ENCODE peak calls at places on chromosomes 1 and 21, in ten cellular contexts. One of them, this sample, is unnamed.

GRCh38 chr1:51946300-51946699 is 44.2 kb downstream of the RAB3B start:
- DNase-seq in T-helper 1 cell: no peak
- DNase-seq in HTR-8/SVneo: no peak
- DNase-seq in prostate gland: no peak
- DNase-seq in mucosa of gallbladder: no peak
- DNase-seq in activated naive CD8-positive, alpha-beta T cell treated with anti-CD3 and anti-CD28 coated beads, Interleukin-2, amount 50 U/mL, for 24 hours: no peak
- DNase-seq in GM13976: no peak
- DNase-seq in Caki2: no peak
- DNase-seq in tibial artery: no peak
- DNase-seq in left cardiac atrium: no peak
- DNase-seq in this sample: no peak

GRCh38 chr1:155322571-155322952 is 1.9 kb downstream of the RUSC1 start:
- DNase-seq in GM13976: peak; percentile 57
- DNase-seq in prostate gland: no peak
- DNase-seq in mucosa of gallbladder: no peak
- DNase-seq in T-helper 1 cell: no peak
- DNase-seq in activated naive CD8-positive, alpha-beta T cell treated with anti-CD3 and anti-CD28 coated beads, Interleukin-2, amount 50 U/mL, for 24 hours: no peak
- DNase-seq in left cardiac atrium: peak; percentile 48
- DNase-seq in HTR-8/SVneo: peak; percentile 19
- DNase-seq in Caki2: no peak
- DNase-seq in tibial artery: no peak
- DNase-seq in this sample: peak; percentile 28

GRCh38 chr1:236013330-236013729 is 51.6 kb downstream of the NID1 start:
- DNase-seq in prostate gland: no peak
- DNase-seq in GM13976: no peak
- DNase-seq in T-helper 1 cell: no peak
- DNase-seq in HTR-8/SVneo: no peak
- DNase-seq in left cardiac atrium: no peak
- DNase-seq in Caki2: no peak
- DNase-seq in activated naive CD8-positive, alpha-beta T cell treated with anti-CD3 and anti-CD28 coated beads, Interleukin-2, amount 50 U/mL, for 24 hours: no peak
- DNase-seq in tibial artery: no peak
- DNase-seq in mucosa of gallbladder: no peak
- DNase-seq in this sample: no peak

GRCh38 chr1:154955039-154955717 is 721 bp downstream of the PBXIP1 start:
- DNase-seq in T-helper 1 cell: peak; percentile 97
- DNase-seq in GM13976: peak; percentile 70
- DNase-seq in Caki2: peak; percentile 49
- DNase-seq in left cardiac atrium: peak; percentile 49
- DNase-seq in activated naive CD8-positive, alpha-beta T cell treated with anti-CD3 and anti-CD28 coated beads, Interleukin-2, amount 50 U/mL, for 24 hours: peak; percentile 75
- DNase-seq in mucosa of gallbladder: peak; percentile 77
- DNase-seq in HTR-8/SVneo: no peak
- DNase-seq in prostate gland: no peak
- DNase-seq in tibial artery: peak; percentile 55
- DNase-seq in this sample: peak; percentile 70

GRCh38 chr1:113946112-113946511 is 17.0 kb downstream of the HIPK1 start:
- DNase-seq in Caki2: no peak
- DNase-seq in activated naive CD8-positive, alpha-beta T cell treated with anti-CD3 and anti-CD28 coated beads, Interleukin-2, amount 50 U/mL, for 24 hours: no peak
- DNase-seq in tibial artery: no peak
- DNase-seq in T-helper 1 cell: no peak
- DNase-seq in left cardiac atrium: no peak
- DNase-seq in HTR-8/SVneo: no peak
- DNase-seq in prostate gland: no peak
- DNase-seq in GM13976: no peak
- DNase-seq in mucosa of gallbladder: no peak
- DNase-seq in this sample: no peak

GRCh38 chr1:206834711-206835110 is 30.7 kb upstream of the IL20 start:
- DNase-seq in GM13976: no peak
- DNase-seq in tibial artery: peak; percentile 30
- DNase-seq in T-helper 1 cell: no peak
- DNase-seq in left cardiac atrium: peak; percentile 35
- DNase-seq in activated naive CD8-positive, alpha-beta T cell treated with anti-CD3 and anti-CD28 coated beads, Interleukin-2, amount 50 U/mL, for 24 hours: no peak
- DNase-seq in mucosa of gallbladder: no peak
- DNase-seq in prostate gland: no peak
- DNase-seq in HTR-8/SVneo: no peak
- DNase-seq in Caki2: no peak
- DNase-seq in this sample: peak; percentile 19

GRCh38 chr21:42317341-42317741 is 2.1 kb upstream of the TFF3 start:
- DNase-seq in activated naive CD8-positive, alpha-beta T cell treated with anti-CD3 and anti-CD28 coated beads, Interleukin-2, amount 50 U/mL, for 24 hours: no peak
- DNase-seq in HTR-8/SVneo: no peak
- DNase-seq in T-helper 1 cell: no peak
- DNase-seq in tibial artery: no peak
- DNase-seq in mucosa of gallbladder: no peak
- DNase-seq in left cardiac atrium: no peak
- DNase-seq in Caki2: no peak
- DNase-seq in prostate gland: no peak
- DNase-seq in GM13976: no peak
- DNase-seq in this sample: no peak

GRCh38 chr1:7960165-7960564 is 1.3 kb upstream of the PARK7 start:
- DNase-seq in left cardiac atrium: no peak
- DNase-seq in mucosa of gallbladder: no peak
- DNase-seq in HTR-8/SVneo: no peak
- DNase-seq in prostate gland: no peak
- DNase-seq in GM13976: no peak
- DNase-seq in activated naive CD8-positive, alpha-beta T cell treated with anti-CD3 and anti-CD28 coated beads, Interleukin-2, amount 50 U/mL, for 24 hours: no peak
- DNase-seq in T-helper 1 cell: no peak
- DNase-seq in Caki2: no peak
- DNase-seq in tibial artery: no peak
- DNase-seq in this sample: no peak

GRCh38 chr1:246837418-246838117 is 94.2 kb downstream of the AHCTF1 start:
- DNase-seq in mucosa of gallbladder: no peak
- DNase-seq in tibial artery: no peak
- DNase-seq in HTR-8/SVneo: no peak
- DNase-seq in Caki2: no peak
- DNase-seq in activated naive CD8-positive, alpha-beta T cell treated with anti-CD3 and anti-CD28 coated beads, Interleukin-2, amount 50 U/mL, for 24 hours: no peak
- DNase-seq in GM13976: no peak
- DNase-seq in left cardiac atrium: no peak
- DNase-seq in prostate gland: no peak
- DNase-seq in T-helper 1 cell: no peak
- DNase-seq in this sample: no peak

GRCh38 chr1:180170569-180170968 is 15.9 kb downstream of the QSOX1 start:
- DNase-seq in activated naive CD8-positive, alpha-beta T cell treated with anti-CD3 and anti-CD28 coated beads, Interleukin-2, amount 50 U/mL, for 24 hours: no peak
- DNase-seq in left cardiac atrium: no peak
- DNase-seq in Caki2: no peak
- DNase-seq in T-helper 1 cell: no peak
- DNase-seq in GM13976: no peak
- DNase-seq in prostate gland: no peak
- DNase-seq in mucosa of gallbladder: peak; percentile 70
- DNase-seq in tibial artery: no peak
- DNase-seq in HTR-8/SVneo: no peak
- DNase-seq in this sample: no peak

GRCh38 chr1:246609632-246610031 is 43.4 kb downstream of the CNST start:
- DNase-seq in mucosa of gallbladder: no peak
- DNase-seq in activated naive CD8-positive, alpha-beta T cell treated with anti-CD3 and anti-CD28 coated beads, Interleukin-2, amount 50 U/mL, for 24 hours: no peak
- DNase-seq in HTR-8/SVneo: peak; percentile 33
- DNase-seq in T-helper 1 cell: no peak
- DNase-seq in tibial artery: no peak
- DNase-seq in left cardiac atrium: no peak
- DNase-seq in prostate gland: no peak
- DNase-seq in Caki2: no peak
- DNase-seq in GM13976: no peak
- DNase-seq in this sample: no peak

GRCh38 chr1:247100676-247101279 is 3.4 kb downstream of the ZNF669 start:
- DNase-seq in left cardiac atrium: no peak
- DNase-seq in Caki2: no peak
- DNase-seq in GM13976: no peak
- DNase-seq in T-helper 1 cell: no peak
- DNase-seq in tibial artery: no peak
- DNase-seq in activated naive CD8-positive, alpha-beta T cell treated with anti-CD3 and anti-CD28 coated beads, Interleukin-2, amount 50 U/mL, for 24 hours: no peak
- DNase-seq in HTR-8/SVneo: no peak
- DNase-seq in mucosa of gallbladder: no peak
- DNase-seq in prostate gland: no peak
- DNase-seq in this sample: no peak

GRCh38 chr1:21509351-21510112 is at the start of gene ALPL:
- DNase-seq in activated naive CD8-positive, alpha-beta T cell treated with anti-CD3 and anti-CD28 coated beads, Interleukin-2, amount 50 U/mL, for 24 hours: no peak
- DNase-seq in prostate gland: no peak
- DNase-seq in T-helper 1 cell: no peak
- DNase-seq in Caki2: no peak
- DNase-seq in HTR-8/SVneo: no peak
- DNase-seq in mucosa of gallbladder: no peak
- DNase-seq in tibial artery: no peak
- DNase-seq in GM13976: no peak
- DNase-seq in left cardiac atrium: peak; percentile 33
- DNase-seq in this sample: no peak

GRCh38 chr1:87113313-87113712 is 198.9 kb downstream of the HS2ST1 start:
- DNase-seq in tibial artery: peak; percentile 49
- DNase-seq in prostate gland: no peak
- DNase-seq in mucosa of gallbladder: no peak
- DNase-seq in HTR-8/SVneo: no peak
- DNase-seq in T-helper 1 cell: no peak
- DNase-seq in Caki2: no peak
- DNase-seq in left cardiac atrium: peak; percentile 67
- DNase-seq in GM13976: no peak
- DNase-seq in activated naive CD8-positive, alpha-beta T cell treated with anti-CD3 and anti-CD28 coated beads, Interleukin-2, amount 50 U/mL, for 24 hours: no peak
- DNase-seq in this sample: no peak

GRCh38 chr1:204991342-204991844 is 51.6 kb upstream of the CNTN2 start:
- DNase-seq in HTR-8/SVneo: no peak
- DNase-seq in T-helper 1 cell: no peak
- DNase-seq in Caki2: no peak
- DNase-seq in tibial artery: no peak
- DNase-seq in activated naive CD8-positive, alpha-beta T cell treated with anti-CD3 and anti-CD28 coated beads, Interleukin-2, amount 50 U/mL, for 24 hours: no peak
- DNase-seq in mucosa of gallbladder: no peak
- DNase-seq in left cardiac atrium: no peak
- DNase-seq in prostate gland: no peak
- DNase-seq in GM13976: peak; percentile 63
- DNase-seq in this sample: no peak

GRCh38 chr1:53370369-53370961 is 42.6 kb upstream of the LRP8 start:
- DNase-seq in activated naive CD8-positive, alpha-beta T cell treated with anti-CD3 and anti-CD28 coated beads, Interleukin-2, amount 50 U/mL, for 24 hours: no peak
- DNase-seq in left cardiac atrium: no peak
- DNase-seq in GM13976: no peak
- DNase-seq in mucosa of gallbladder: no peak
- DNase-seq in prostate gland: no peak
- DNase-seq in tibial artery: peak; percentile 9
- DNase-seq in Caki2: no peak
- DNase-seq in HTR-8/SVneo: no peak
- DNase-seq in T-helper 1 cell: no peak
- DNase-seq in this sample: peak; percentile 11

GRCh38 chr1:223355699-223356098 is 8.3 kb downstream of the SUSD4 start:
- DNase-seq in prostate gland: no peak
- DNase-seq in HTR-8/SVneo: no peak
- DNase-seq in activated naive CD8-positive, alpha-beta T cell treated with anti-CD3 and anti-CD28 coated beads, Interleukin-2, amount 50 U/mL, for 24 hours: no peak
- DNase-seq in mucosa of gallbladder: no peak
- DNase-seq in Caki2: no peak
- DNase-seq in tibial artery: no peak
- DNase-seq in left cardiac atrium: no peak
- DNase-seq in T-helper 1 cell: no peak
- DNase-seq in GM13976: no peak
- DNase-seq in this sample: no peak

GRCh38 chr1:111399792-111400610 is 27.5 kb downstream of the OVGP1 start:
- DNase-seq in Caki2: peak; percentile 33
- DNase-seq in T-helper 1 cell: peak; percentile 29
- DNase-seq in HTR-8/SVneo: peak; percentile 17
- DNase-seq in tibial artery: peak; percentile 63
- DNase-seq in GM13976: peak; percentile 37
- DNase-seq in activated naive CD8-positive, alpha-beta T cell treated with anti-CD3 and anti-CD28 coated beads, Interleukin-2, amount 50 U/mL, for 24 hours: peak; percentile 55
- DNase-seq in mucosa of gallbladder: peak; percentile 60
- DNase-seq in prostate gland: peak; percentile 67
- DNase-seq in left cardiac atrium: peak; percentile 26
- DNase-seq in this sample: peak; percentile 82

GRCh38 chr1:36881541-36881940 is 152.8 kb downstream of the GRIK3 start:
- DNase-seq in tibial artery: no peak
- DNase-seq in mucosa of gallbladder: peak; percentile 1
- DNase-seq in T-helper 1 cell: no peak
- DNase-seq in activated naive CD8-positive, alpha-beta T cell treated with anti-CD3 and anti-CD28 coated beads, Interleukin-2, amount 50 U/mL, for 24 hours: no peak
- DNase-seq in prostate gland: peak; percentile 0
- DNase-seq in HTR-8/SVneo: no peak
- DNase-seq in Caki2: no peak
- DNase-seq in left cardiac atrium: no peak
- DNase-seq in GM13976: peak; percentile 6
- DNase-seq in this sample: no peak

GRCh38 chr1:2982615-2983318 is 38.5 kb upstream of the ACTRT2 start:
- DNase-seq in prostate gland: no peak
- DNase-seq in Caki2: no peak
- DNase-seq in GM13976: no peak
- DNase-seq in T-helper 1 cell: no peak
- DNase-seq in activated naive CD8-positive, alpha-beta T cell treated with anti-CD3 and anti-CD28 coated beads, Interleukin-2, amount 50 U/mL, for 24 hours: no peak
- DNase-seq in left cardiac atrium: no peak
- DNase-seq in tibial artery: peak; percentile 18
- DNase-seq in mucosa of gallbladder: no peak
- DNase-seq in HTR-8/SVneo: no peak
- DNase-seq in this sample: no peak

GRCh38 chr1:29356663-29357062 is 120.3 kb downstream of the PTPRU start:
- DNase-seq in HTR-8/SVneo: no peak
- DNase-seq in mucosa of gallbladder: no peak
- DNase-seq in left cardiac atrium: no peak
- DNase-seq in activated naive CD8-positive, alpha-beta T cell treated with anti-CD3 and anti-CD28 coated beads, Interleukin-2, amount 50 U/mL, for 24 hours: no peak
- DNase-seq in Caki2: no peak
- DNase-seq in tibial artery: no peak
- DNase-seq in GM13976: no peak
- DNase-seq in T-helper 1 cell: no peak
- DNase-seq in prostate gland: no peak
- DNase-seq in this sample: peak; percentile 55

GRCh38 chr1:220689696-220690095 is 467 bp upstream of the C1orf115 start:
- DNase-seq in prostate gland: no peak
- DNase-seq in GM13976: no peak
- DNase-seq in HTR-8/SVneo: no peak
- DNase-seq in Caki2: no peak
- DNase-seq in mucosa of gallbladder: no peak
- DNase-seq in activated naive CD8-positive, alpha-beta T cell treated with anti-CD3 and anti-CD28 coated beads, Interleukin-2, amount 50 U/mL, for 24 hours: no peak
- DNase-seq in T-helper 1 cell: no peak
- DNase-seq in left cardiac atrium: no peak
- DNase-seq in tibial artery: no peak
- DNase-seq in this sample: no peak

GRCh38 chr1:244291171-244291866 is 160.4 kb downstream of the ADSS2 start:
- DNase-seq in HTR-8/SVneo: no peak
- DNase-seq in Caki2: no peak
- DNase-seq in tibial artery: no peak
- DNase-seq in left cardiac atrium: no peak
- DNase-seq in prostate gland: no peak
- DNase-seq in activated naive CD8-positive, alpha-beta T cell treated with anti-CD3 and anti-CD28 coated beads, Interleukin-2, amount 50 U/mL, for 24 hours: no peak
- DNase-seq in GM13976: no peak
- DNase-seq in T-helper 1 cell: no peak
- DNase-seq in mucosa of gallbladder: no peak
- DNase-seq in this sample: no peak

GRCh38 chr1:7422561-7422960 is 348.5 kb upstream of the VAMP3 start:
- DNase-seq in tibial artery: peak; percentile 6
- DNase-seq in activated naive CD8-positive, alpha-beta T cell treated with anti-CD3 and anti-CD28 coated beads, Interleukin-2, amount 50 U/mL, for 24 hours: no peak
- DNase-seq in T-helper 1 cell: no peak
- DNase-seq in HTR-8/SVneo: no peak
- DNase-seq in Caki2: no peak
- DNase-seq in GM13976: no peak
- DNase-seq in left cardiac atrium: no peak
- DNase-seq in mucosa of gallbladder: no peak
- DNase-seq in prostate gland: no peak
- DNase-seq in this sample: no peak

GRCh38 chr21:38768385-38769071 is 37.2 kb upstream of the ETS2 start:
- DNase-seq in GM13976: peak; percentile 33
- DNase-seq in prostate gland: no peak
- DNase-seq in activated naive CD8-positive, alpha-beta T cell treated with anti-CD3 and anti-CD28 coated beads, Interleukin-2, amount 50 U/mL, for 24 hours: peak; percentile 77
- DNase-seq in mucosa of gallbladder: no peak
- DNase-seq in Caki2: no peak
- DNase-seq in T-helper 1 cell: peak; percentile 78
- DNase-seq in tibial artery: no peak
- DNase-seq in HTR-8/SVneo: no peak
- DNase-seq in left cardiac atrium: no peak
- DNase-seq in this sample: no peak

GRCh38 chr1:244092293-244093264 is 41.5 kb downstream of the ZBTB18 start:
- DNase-seq in mucosa of gallbladder: peak; percentile 44
- DNase-seq in GM13976: no peak
- DNase-seq in left cardiac atrium: no peak
- DNase-seq in prostate gland: no peak
- DNase-seq in activated naive CD8-positive, alpha-beta T cell treated with anti-CD3 and anti-CD28 coated beads, Interleukin-2, amount 50 U/mL, for 24 hours: no peak
- DNase-seq in HTR-8/SVneo: no peak
- DNase-seq in Caki2: peak; percentile 76
- DNase-seq in T-helper 1 cell: no peak
- DNase-seq in tibial artery: no peak
- DNase-seq in this sample: no peak

GRCh38 chr1:33169290-33170055 is 12.4 kb downstream of the TRIM62 start:
- DNase-seq in activated naive CD8-positive, alpha-beta T cell treated with anti-CD3 and anti-CD28 coated beads, Interleukin-2, amount 50 U/mL, for 24 hours: no peak
- DNase-seq in left cardiac atrium: no peak
- DNase-seq in GM13976: no peak
- DNase-seq in tibial artery: no peak
- DNase-seq in prostate gland: no peak
- DNase-seq in Caki2: no peak
- DNase-seq in mucosa of gallbladder: no peak
- DNase-seq in HTR-8/SVneo: no peak
- DNase-seq in T-helper 1 cell: no peak
- DNase-seq in this sample: no peak

GRCh38 chr1:43799656-43800629 is 92.6 kb downstream of the ST3GAL3 start:
- DNase-seq in activated naive CD8-positive, alpha-beta T cell treated with anti-CD3 and anti-CD28 coated beads, Interleukin-2, amount 50 U/mL, for 24 hours: peak; percentile 9
- DNase-seq in left cardiac atrium: no peak
- DNase-seq in GM13976: peak; percentile 24
- DNase-seq in mucosa of gallbladder: no peak
- DNase-seq in tibial artery: no peak
- DNase-seq in Caki2: no peak
- DNase-seq in T-helper 1 cell: no peak
- DNase-seq in prostate gland: no peak
- DNase-seq in HTR-8/SVneo: no peak
- DNase-seq in this sample: no peak

This sample was measured in testis.